ENCODE peak calls at places on chromosomes 16 and 17, in five cellular contexts. One of them, this sample, is unnamed.

GRCh38 chr16:55370762-55371482 is 46.9 kb downstream of the IRX6 start:
- DNase-seq in activated CD4-positive, alpha-beta T cell treated with anti-CD3 and anti-CD28 coated beads for 4 hours: no peak
- DNase-seq in bronchial epithelial cell: peak; percentile 43
- DNase-seq in ELR: peak; percentile 1
- DNase-seq in NCI-H146: peak; percentile 15
- DNase-seq in this sample: peak; percentile 24

GRCh38 chr17:79558573-79558900 is 52.3 kb downstream of the RBFOX3 start:
- DNase-seq in ELR: no peak
- DNase-seq in bronchial epithelial cell: no peak
- DNase-seq in NCI-H146: no peak
- DNase-seq in activated CD4-positive, alpha-beta T cell treated with anti-CD3 and anti-CD28 coated beads for 4 hours: no peak
- DNase-seq in this sample: no peak

GRCh38 chr17:40718904-40719303 is 15.4 kb upstream of the KRT24 start:
- DNase-seq in NCI-H146: no peak
- DNase-seq in bronchial epithelial cell: no peak
- DNase-seq in activated CD4-positive, alpha-beta T cell treated with anti-CD3 and anti-CD28 coated beads for 4 hours: no peak
- DNase-seq in ELR: no peak
- DNase-seq in this sample: no peak

GRCh38 chr16:19532601-19533000 is 8.9 kb downstream of the CCP110 start:
- DNase-seq in ELR: no peak
- DNase-seq in bronchial epithelial cell: no peak
- DNase-seq in NCI-H146: no peak
- DNase-seq in activated CD4-positive, alpha-beta T cell treated with anti-CD3 and anti-CD28 coated beads for 4 hours: no peak
- DNase-seq in this sample: no peak

GRCh38 chr17:49995055-49995738 is at the start of gene DLX3:
- DNase-seq in ELR: peak; percentile 77
- DNase-seq in NCI-H146: peak; percentile 55
- DNase-seq in activated CD4-positive, alpha-beta T cell treated with anti-CD3 and anti-CD28 coated beads for 4 hours: peak; percentile 20
- DNase-seq in bronchial epithelial cell: peak; percentile 68
- DNase-seq in this sample: peak; percentile 22

GRCh38 chr17:38599398-38599856 is 6.3 kb downstream of the SRCIN1 start:
- DNase-seq in activated CD4-positive, alpha-beta T cell treated with anti-CD3 and anti-CD28 coated beads for 4 hours: no peak
- DNase-seq in NCI-H146: no peak
- DNase-seq in bronchial epithelial cell: no peak
- DNase-seq in ELR: no peak
- DNase-seq in this sample: no peak

GRCh38 chr17:488993-489757 is 136.6 kb upstream of the RPH3AL start:
- DNase-seq in NCI-H146: no peak
- DNase-seq in bronchial epithelial cell: no peak
- DNase-seq in activated CD4-positive, alpha-beta T cell treated with anti-CD3 and anti-CD28 coated beads for 4 hours: no peak
- DNase-seq in ELR: peak; percentile 57
- DNase-seq in this sample: no peak

GRCh38 chr16:48462146-48462740 is 77.0 kb upstream of the SIAH1 start:
- DNase-seq in NCI-H146: no peak
- DNase-seq in ELR: peak; percentile 38
- DNase-seq in activated CD4-positive, alpha-beta T cell treated with anti-CD3 and anti-CD28 coated beads for 4 hours: no peak
- DNase-seq in bronchial epithelial cell: peak; percentile 100
- DNase-seq in this sample: no peak

GRCh38 chr17:27241346-27241946 is 52.5 kb upstream of the WSB1 start:
- DNase-seq in bronchial epithelial cell: peak; percentile 97
- DNase-seq in activated CD4-positive, alpha-beta T cell treated with anti-CD3 and anti-CD28 coated beads for 4 hours: no peak
- DNase-seq in NCI-H146: no peak
- DNase-seq in ELR: peak; percentile 13
- DNase-seq in this sample: no peak

GRCh38 chr17:1647802-1648581 is 1.7 kb downstream of the RILP start:
- DNase-seq in NCI-H146: peak; percentile 51
- DNase-seq in bronchial epithelial cell: peak; percentile 12
- DNase-seq in activated CD4-positive, alpha-beta T cell treated with anti-CD3 and anti-CD28 coated beads for 4 hours: no peak
- DNase-seq in ELR: no peak
- DNase-seq in this sample: peak; percentile 18

GRCh38 chr16:20674684-20675487 is 22.6 kb downstream of the ACSM1 start:
- DNase-seq in ELR: no peak
- DNase-seq in bronchial epithelial cell: no peak
- DNase-seq in activated CD4-positive, alpha-beta T cell treated with anti-CD3 and anti-CD28 coated beads for 4 hours: no peak
- DNase-seq in NCI-H146: no peak
- DNase-seq in this sample: no peak

GRCh38 chr17:6648181-6648580 is 3.2 kb downstream of the MED31 start:
- DNase-seq in NCI-H146: no peak
- DNase-seq in ELR: peak; percentile 45
- DNase-seq in bronchial epithelial cell: peak; percentile 37
- DNase-seq in activated CD4-positive, alpha-beta T cell treated with anti-CD3 and anti-CD28 coated beads for 4 hours: no peak
- DNase-seq in this sample: no peak

GRCh38 chr16:4097826-4098240 is 18.4 kb downstream of the ADCY9 start:
- DNase-seq in bronchial epithelial cell: no peak
- DNase-seq in activated CD4-positive, alpha-beta T cell treated with anti-CD3 and anti-CD28 coated beads for 4 hours: no peak
- DNase-seq in ELR: no peak
- DNase-seq in NCI-H146: no peak
- DNase-seq in this sample: peak; percentile 34

GRCh38 chr17:38428643-38429371 is 543 bp downstream of the ARHGAP23 start:
- DNase-seq in ELR: peak; percentile 61
- DNase-seq in activated CD4-positive, alpha-beta T cell treated with anti-CD3 and anti-CD28 coated beads for 4 hours: peak; percentile 11
- DNase-seq in NCI-H146: no peak
- DNase-seq in bronchial epithelial cell: no peak
- DNase-seq in this sample: peak; percentile 58

GRCh38 chr17:73400915-73401545 is 89.2 kb upstream of the CDC42EP4 start:
- DNase-seq in activated CD4-positive, alpha-beta T cell treated with anti-CD3 and anti-CD28 coated beads for 4 hours: no peak
- DNase-seq in bronchial epithelial cell: no peak
- DNase-seq in NCI-H146: peak; percentile 36
- DNase-seq in ELR: no peak
- DNase-seq in this sample: no peak

GRCh38 chr16:66277311-66278070 is 89.0 kb upstream of the CDH5 start:
- DNase-seq in ELR: no peak
- DNase-seq in activated CD4-positive, alpha-beta T cell treated with anti-CD3 and anti-CD28 coated beads for 4 hours: no peak
- DNase-seq in bronchial epithelial cell: peak; percentile 23
- DNase-seq in NCI-H146: no peak
- DNase-seq in this sample: no peak

GRCh38 chr16:10688291-10688690 is 6.4 kb downstream of the TEKT5 start:
- DNase-seq in ELR: no peak
- DNase-seq in activated CD4-positive, alpha-beta T cell treated with anti-CD3 and anti-CD28 coated beads for 4 hours: no peak
- DNase-seq in NCI-H146: no peak
- DNase-seq in bronchial epithelial cell: no peak
- DNase-seq in this sample: no peak

GRCh38 chr17:50018909-50019308 is 23.9 kb upstream of the DLX3 start:
- DNase-seq in NCI-H146: no peak
- DNase-seq in activated CD4-positive, alpha-beta T cell treated with anti-CD3 and anti-CD28 coated beads for 4 hours: no peak
- DNase-seq in ELR: no peak
- DNase-seq in bronchial epithelial cell: peak; percentile 43
- DNase-seq in this sample: peak; percentile 31

GRCh38 chr17:55660171-55660886 is 62.3 kb downstream of the TMEM100 start:
- DNase-seq in bronchial epithelial cell: peak; percentile 4
- DNase-seq in NCI-H146: no peak
- DNase-seq in activated CD4-positive, alpha-beta T cell treated with anti-CD3 and anti-CD28 coated beads for 4 hours: no peak
- DNase-seq in ELR: no peak
- DNase-seq in this sample: no peak

GRCh38 chr17:72429066-72429638 is 308.3 kb downstream of the SOX9 start:
- DNase-seq in NCI-H146: no peak
- DNase-seq in bronchial epithelial cell: no peak
- DNase-seq in ELR: no peak
- DNase-seq in activated CD4-positive, alpha-beta T cell treated with anti-CD3 and anti-CD28 coated beads for 4 hours: no peak
- DNase-seq in this sample: no peak

GRCh38 chr17:68294617-68295016 is 3.3 kb downstream of the ARSG start:
- DNase-seq in bronchial epithelial cell: no peak
- DNase-seq in activated CD4-positive, alpha-beta T cell treated with anti-CD3 and anti-CD28 coated beads for 4 hours: no peak
- DNase-seq in ELR: no peak
- DNase-seq in NCI-H146: no peak
- DNase-seq in this sample: no peak

GRCh38 chr17:76597156-76598003 is 11.7 kb upstream of the ST6GALNAC2 start:
- DNase-seq in bronchial epithelial cell: peak; percentile 100
- DNase-seq in ELR: no peak
- DNase-seq in NCI-H146: peak; percentile 44
- DNase-seq in activated CD4-positive, alpha-beta T cell treated with anti-CD3 and anti-CD28 coated beads for 4 hours: no peak
- DNase-seq in this sample: no peak

GRCh38 chr16:85523602-85524364 is 89.3 kb upstream of the GSE1 start:
- DNase-seq in ELR: peak; percentile 33
- DNase-seq in NCI-H146: peak; percentile 82
- DNase-seq in bronchial epithelial cell: no peak
- DNase-seq in activated CD4-positive, alpha-beta T cell treated with anti-CD3 and anti-CD28 coated beads for 4 hours: no peak
- DNase-seq in this sample: no peak

GRCh38 chr16:87740909-87741424 is 24.8 kb downstream of the KLHDC4 start:
- DNase-seq in activated CD4-positive, alpha-beta T cell treated with anti-CD3 and anti-CD28 coated beads for 4 hours: no peak
- DNase-seq in ELR: no peak
- DNase-seq in NCI-H146: no peak
- DNase-seq in bronchial epithelial cell: no peak
- DNase-seq in this sample: no peak

GRCh38 chr16:11354733-11355574 is 9.7 kb downstream of the RMI2 start:
- DNase-seq in ELR: no peak
- DNase-seq in bronchial epithelial cell: no peak
- DNase-seq in activated CD4-positive, alpha-beta T cell treated with anti-CD3 and anti-CD28 coated beads for 4 hours: peak; percentile 79
- DNase-seq in NCI-H146: no peak
- DNase-seq in this sample: peak; percentile 48

GRCh38 chr17:17523001-17523713 is 27.0 kb upstream of the RASD1 start:
- DNase-seq in NCI-H146: peak; percentile 87
- DNase-seq in activated CD4-positive, alpha-beta T cell treated with anti-CD3 and anti-CD28 coated beads for 4 hours: no peak
- DNase-seq in ELR: no peak
- DNase-seq in bronchial epithelial cell: no peak
- DNase-seq in this sample: no peak

GRCh38 chr16:81315271-81316175 is 761 bp downstream of the GAN start:
- DNase-seq in activated CD4-positive, alpha-beta T cell treated with anti-CD3 and anti-CD28 coated beads for 4 hours: peak; percentile 48
- DNase-seq in ELR: peak; percentile 69
- DNase-seq in NCI-H146: peak; percentile 20
- DNase-seq in bronchial epithelial cell: peak; percentile 42
- DNase-seq in this sample: peak; percentile 50

GRCh38 chr16:86953631-86954465 is 363.3 kb downstream of the C16orf95 start:
- DNase-seq in activated CD4-positive, alpha-beta T cell treated with anti-CD3 and anti-CD28 coated beads for 4 hours: no peak
- DNase-seq in NCI-H146: no peak
- DNase-seq in ELR: no peak
- DNase-seq in bronchial epithelial cell: no peak
- DNase-seq in this sample: no peak

GRCh38 chr17:46157443-46158107 is 35.7 kb downstream of the KANSL1 start:
- DNase-seq in bronchial epithelial cell: no peak
- DNase-seq in activated CD4-positive, alpha-beta T cell treated with anti-CD3 and anti-CD28 coated beads for 4 hours: no peak
- DNase-seq in NCI-H146: no peak
- DNase-seq in ELR: no peak
- DNase-seq in this sample: no peak

GRCh38 chr16:22775220-22775912 is 38.6 kb upstream of the HS3ST2 start:
- DNase-seq in bronchial epithelial cell: no peak
- DNase-seq in activated CD4-positive, alpha-beta T cell treated with anti-CD3 and anti-CD28 coated beads for 4 hours: no peak
- DNase-seq in ELR: no peak
- DNase-seq in NCI-H146: no peak
- DNase-seq in this sample: no peak

GRCh38 chr16:56203052-56203451 is 11.8 kb downstream of the GNAO1 start:
- DNase-seq in bronchial epithelial cell: peak; percentile 5
- DNase-seq in activated CD4-positive, alpha-beta T cell treated with anti-CD3 and anti-CD28 coated beads for 4 hours: peak; percentile 55
- DNase-seq in NCI-H146: peak; percentile 5
- DNase-seq in ELR: peak; percentile 54
- DNase-seq in this sample: peak; percentile 36